ENCODE peak calls at places on chromosomes 12 and 14, in seven cellular contexts. D is substantia nigra, B is GOT3, C is nephron progenitor cell, E is LHCN-M2, K is mucosa of gallbladder, M is WTC11. H is an unnamed sample.

GRCh38 chr14:32675433-32675832 is 263.2 kb upstream of the NPAS3 start:
- DNase-seq in D (no peak), B (no peak), C (no peak), E (no peak), K (no peak), M (no peak), H (no peak)

GRCh38 chr14:31884776-31885379 is 192.2 kb upstream of the ARHGAP5 start:
- DNase-seq in D (no peak), B (no peak), C (no peak), E (peak), K (no peak), M (no peak), H (no peak)

GRCh38 chr12:1916396-1917171 is 1.9 kb downstream of the CACNA2D4 start:
- DNase-seq in D (no peak), B (no peak), C (no peak), E (no peak), K (no peak), M (no peak), H (peak)

GRCh38 chr12:52049688-52050087 is 1.6 kb upstream of the NR4A1 start:
- DNase-seq in D (no peak), B (no peak), C (no peak), E (no peak), K (no peak), M (no peak), H (no peak)

GRCh38 chr12:56995201-56995929 is 11.0 kb downstream of the ZBTB39 start:
- DNase-seq in D (no peak), B (no peak), C (no peak), E (no peak), K (no peak), M (no peak), H (no peak)

GRCh38 chr14:61532818-61533217 is 162.5 kb upstream of the HIF1A start:
- DNase-seq in D (no peak), B (no peak), C (no peak), E (no peak), K (no peak), M (no peak), H (no peak)

GRCh38 chr12:25833657-25834056 is 124.8 kb upstream of the RASSF8 start:
- DNase-seq in D (no peak), B (no peak), C (no peak), E (no peak), K (no peak), M (no peak), H (no peak)

GRCh38 chr14:80955434-80955939 is at the start of gene TSHR:
- DNase-seq in D (no peak), B (no peak), C (peak), E (no peak), K (no peak), M (peak), H (peak)

GRCh38 chr12:105481906-105482305 is 151.4 kb downstream of the C12orf75 start:
- DNase-seq in D (no peak), B (no peak), C (no peak), E (no peak), K (no peak), M (no peak), H (no peak)

GRCh38 chr12:64400041-64400440 is 4.2 kb upstream of the XPOT start:
- DNase-seq in D (no peak), B (no peak), C (no peak), E (peak), K (no peak), M (no peak), H (no peak)

GRCh38 chr12:94207467-94208432 is 59.4 kb downstream of the PLXNC1 start:
- DNase-seq in D (no peak), B (no peak), C (no peak), E (no peak), K (no peak), M (no peak), H (peak)

GRCh38 chr12:10705655-10706054 is 17.5 kb downstream of the YBX3 start:
- DNase-seq in D (no peak), B (no peak), C (no peak), E (no peak), K (no peak), M (no peak), H (no peak)

GRCh38 chr14:39395555-39396254 is 36.5 kb downstream of the FBXO33 start:
- DNase-seq in D (no peak), B (no peak), C (no peak), E (no peak), K (no peak), M (no peak), H (no peak)